ENCODE peak calls at places on chromosomes 1 and 21, in five cellular contexts. T, S, K, Z and C are unnamed samples.

GRCh38 chr1:21811875-21812305 is at the start of gene LDLRAD2:
- DNase-seq in T (no peak), S (no peak), K (no peak), Z (no peak), C (no peak)

GRCh38 chr1:182032251-182032650 is 29.3 kb downstream of the ZNF648 start:
- DNase-seq in T (no peak), S (no peak), K (no peak), Z (no peak), C (no peak)

GRCh38 chr1:159140474-159140873 is 30.9 kb upstream of the CADM3 start:
- DNase-seq in T (no peak), S (no peak), K (no peak), Z (no peak), C (peak; percentile 15)

GRCh38 chr1:62438163-62438562 is 1.3 kb downstream of the USP1 start:
- DNase-seq in T (no peak), S (no peak), K (no peak), Z (peak; percentile 35), C (no peak)

GRCh38 chr1:157081717-157082116 is 17.9 kb downstream of the ETV3L start:
- DNase-seq in T (no peak), S (no peak), K (no peak), Z (no peak), C (no peak)

GRCh38 chr1:161044908-161045748 is 649 bp downstream of the USF1 start:
- DNase-seq in T (peak; percentile 43), S (peak; percentile 85), K (peak; percentile 30), Z (peak; percentile 72), C (peak; percentile 87)

GRCh38 chr21:38699048-38699447 is 106.7 kb upstream of the ETS2 start:
- DNase-seq in T (no peak), S (no peak), K (no peak), Z (peak; percentile 21), C (peak; percentile 22)

GRCh38 chr1:246907472-246907871 is 24.3 kb downstream of the AHCTF1 start:
- DNase-seq in T (no peak), S (no peak), K (no peak), Z (peak; percentile 63), C (no peak)

GRCh38 chr1:182059936-182060335 is 1.6 kb downstream of the ZNF648 start:
- DNase-seq in T (no peak), S (no peak), K (no peak), Z (no peak), C (no peak)

GRCh38 chr1:2860476-2861142 is 59.1 kb upstream of the TTC34 start:
- DNase-seq in T (no peak), S (no peak), K (no peak), Z (no peak), C (no peak)

GRCh38 chr1:82632164-82632563 is 831.4 kb downstream of the ADGRL2 start:
- DNase-seq in T (no peak), S (no peak), K (no peak), Z (peak; percentile 21), C (no peak)

GRCh38 chr1:68111804-68112436 is 61.5 kb upstream of the DIRAS3 start:
- DNase-seq in T (peak; percentile 64), S (peak; percentile 76), K (no peak), Z (peak; percentile 88), C (peak; percentile 27)

GRCh38 chr1:204599596-204599995 is 83.4 kb downstream of the MDM4 start:
- DNase-seq in T (no peak), S (no peak), K (no peak), Z (no peak), C (no peak)

GRCh38 chr1:169109561-169110134 is 3.2 kb downstream of the ATP1B1 start:
- DNase-seq in T (peak; percentile 53), S (peak; percentile 70), K (no peak), Z (peak; percentile 68), C (peak; percentile 29)

GRCh38 chr1:21254335-21254951 is 35.8 kb downstream of the ECE1 start:
- DNase-seq in T (peak; percentile 63), S (no peak), K (no peak), Z (peak; percentile 81), C (peak; percentile 58)

GRCh38 chr1:1914101-1914811 is 804 bp upstream of the CALML6 start:
- DNase-seq in T (no peak), S (no peak), K (no peak), Z (no peak), C (peak; percentile 31)

GRCh38 chr1:54967372-54967771 is 13.1 kb upstream of the TMEM61 start:
- DNase-seq in T (no peak), S (peak; percentile 21), K (no peak), Z (no peak), C (no peak)

GRCh38 chr1:154221815-154222081 is 993 bp downstream of the UBAP2L start:
- DNase-seq in T (no peak), S (no peak), K (no peak), Z (peak; percentile 61), C (no peak)

GRCh38 chr21:24456358-24456757 is 1150.9 kb downstream of the MRPL39 start:
- DNase-seq in T (no peak), S (no peak), K (no peak), Z (no peak), C (no peak)

GRCh38 chr1:212186427-212187207 is 98.6 kb upstream of the PPP2R5A start:
- DNase-seq in T (no peak), S (no peak), K (no peak), Z (no peak), C (no peak)

GRCh38 chr1:212699839-212700596 is at the start of gene BATF3:
- DNase-seq in T (peak; percentile 51), S (peak; percentile 80), K (peak; percentile 16), Z (no peak), C (peak; percentile 33)

GRCh38 chr1:35029756-35030155 is 2.0 kb downstream of the ZMYM6 start:
- DNase-seq in T (no peak), S (no peak), K (no peak), Z (no peak), C (no peak)

GRCh38 chr1:155969377-155969791 is 9.0 kb downstream of the ARHGEF2 start:
- DNase-seq in T (no peak), S (no peak), K (no peak), Z (no peak), C (no peak)

DNA sequence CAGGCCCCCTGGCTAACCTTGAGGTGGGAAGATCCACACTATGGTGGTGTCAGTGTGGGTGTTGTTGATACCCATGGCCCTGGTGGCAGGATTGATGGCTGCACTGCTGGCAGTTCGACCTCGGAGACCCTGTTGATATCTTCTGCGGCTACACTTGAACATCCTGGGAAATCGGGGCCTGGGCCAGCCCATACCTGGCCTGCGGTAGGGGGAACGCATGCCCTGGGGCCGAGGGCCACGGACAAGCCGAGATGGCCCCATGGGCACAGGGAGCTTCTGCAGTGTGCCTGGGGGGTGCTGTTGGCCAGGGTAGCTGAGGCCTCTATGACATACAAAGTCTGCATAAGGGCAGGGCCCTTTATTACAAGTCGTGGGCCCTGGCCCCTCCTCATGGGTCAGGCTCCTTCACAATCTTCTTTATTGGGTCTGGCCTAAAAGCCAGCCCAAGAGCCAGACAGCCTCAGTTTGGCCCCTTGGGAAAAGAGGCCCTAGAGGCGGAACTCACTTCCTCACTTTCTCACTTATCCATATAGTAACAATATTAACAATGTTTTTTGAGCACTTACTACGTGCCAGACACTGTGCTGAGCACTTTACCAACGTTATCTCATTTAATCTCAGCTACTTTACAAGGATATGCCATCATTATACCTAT is at the start of gene P3R3URF:
- DNase-seq in T (no peak), S (no peak), K (no peak), Z (no peak), C (no peak)
- TF ChIP-seq CTCF in T (no peak), S (no peak), K (no peak), Z (no peak), C (no peak)

GRCh38 chr1:170596701-170597100 is 64.7 kb downstream of the GORAB start:
- DNase-seq in T (no peak), S (no peak), K (no peak), Z (no peak), C (no peak)

GRCh38 chr1:170601866-170602265 is 62.1 kb upstream of the PRRX1 start:
- DNase-seq in T (no peak), S (no peak), K (no peak), Z (no peak), C (no peak)

GRCh38 chr1:170594227-170594626 is 62.3 kb downstream of the GORAB start:
- DNase-seq in T (no peak), S (no peak), K (no peak), Z (no peak), C (no peak)

GRCh38 chr1:170599033-170599432 is 64.9 kb upstream of the PRRX1 start:
- DNase-seq in T (no peak), S (no peak), K (no peak), Z (no peak), C (no peak)

DNA sequence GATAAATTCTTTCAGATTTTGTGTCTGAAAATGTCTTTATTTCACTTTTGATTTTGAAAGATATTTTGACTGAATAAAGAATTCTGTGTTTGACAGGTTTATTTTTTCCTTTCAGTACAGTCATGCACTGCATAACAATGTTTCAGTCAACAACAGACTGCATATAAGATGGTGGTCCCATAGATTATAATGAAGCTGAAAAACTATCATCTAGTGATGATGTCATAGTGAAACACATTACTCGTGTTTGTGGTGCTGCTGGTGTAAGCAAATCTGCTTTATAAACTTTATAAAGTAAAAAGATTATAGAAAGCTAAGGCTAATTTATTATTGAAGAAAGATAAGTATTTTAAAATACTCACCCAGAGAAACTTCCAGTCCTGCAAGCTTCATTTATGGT is 65.3 kb upstream of the PRRX1 start:
- DNase-seq in T (no peak), S (no peak), K (no peak), Z (no peak), C (no peak)
- TF ChIP-seq CTCF in T (no peak), S (no peak), K (no peak), Z (no peak), C (no peak)

GRCh38 chr1:228772516-228773212 is 37.4 kb downstream of the RHOU start:
- DNase-seq in T (no peak), S (no peak), K (no peak), Z (no peak), C (no peak)
- TF ChIP-seq CTCF in T (no peak), S (no peak), K (no peak), Z (no peak), C (no peak)

GRCh38 chr1:112672009-112672408 is 2.5 kb upstream of the MOV10 start:
- DNase-seq in T (no peak), S (no peak), K (no peak), Z (no peak), C (no peak)

GRCh38 chr1:112672842-112673241 is 1.6 kb upstream of the MOV10 start:
- DNase-seq in T (no peak), S (no peak), K (no peak), Z (no peak), C (no peak)

GRCh38 chr1:112674440-112674985 is at the start of gene MOV10:
- DNase-seq in T (peak; percentile 68), S (peak; percentile 84), K (peak; percentile 42), Z (peak; percentile 81), C (peak; percentile 55)

GRCh38 chr1:112674986-112675727 is 698 bp downstream of the MOV10 start:
- DNase-seq in T (peak; percentile 62), S (peak; percentile 70), K (peak; percentile 59), Z (peak; percentile 60), C (peak; percentile 60)

GRCh38 chr1:112673589-112674439 is 645 bp upstream of the MOV10 start:
- DNase-seq in T (no peak), S (no peak), K (no peak), Z (peak; percentile 78), C (no peak)
- TF ChIP-seq CTCF in T (no peak), S (peak; percentile 41), K (peak; percentile 57), Z (peak; percentile 57), C (peak; percentile 11)

DNA sequence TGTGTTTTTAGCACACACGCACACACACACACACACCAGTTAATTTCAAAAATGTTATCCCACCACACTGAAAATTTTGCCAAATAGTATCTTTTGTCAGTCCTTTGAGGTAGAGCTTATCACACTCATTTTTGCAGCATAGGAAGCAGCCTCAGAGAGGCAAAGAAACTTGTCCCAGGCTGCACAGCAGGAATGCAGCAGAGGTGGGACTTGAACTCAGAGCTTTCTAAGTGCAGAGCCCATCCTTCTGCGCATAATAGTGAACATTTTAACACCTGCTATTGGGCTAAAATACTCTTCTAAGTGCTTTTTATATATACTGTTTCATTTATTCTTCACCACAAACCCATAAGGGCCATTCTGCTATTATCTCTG is 15.0 kb downstream of the FHAD1 start:
- DNase-seq in T (no peak), S (no peak), K (no peak), Z (no peak), C (no peak)
- TF ChIP-seq CTCF in T (no peak), S (no peak), K (no peak), Z (no peak), C (no peak)